ENCODE peak calls at places on chromosomes 12 and 14, in six cellular contexts. One of them, this sample, is unnamed.

GRCh38 chr14:81433378-81433777 is 33.3 kb upstream of the STON2 start:
- DNase-seq in left lung: no peak
- DNase-seq in cardiac muscle cell: no peak
- DNase-seq in AG04450: no peak
- DNase-seq in brain microvascular endothelial cell: no peak
- DNase-seq in tibial nerve: no peak
- DNase-seq in this sample: no peak

GRCh38 chr12:106953352-106954260 is 2.1 kb upstream of the TMEM263 start:
- DNase-seq in AG04450: no peak
- DNase-seq in brain microvascular endothelial cell: peak
- DNase-seq in left lung: no peak
- DNase-seq in tibial nerve: no peak
- DNase-seq in cardiac muscle cell: no peak
- DNase-seq in this sample: no peak

GRCh38 chr12:74794522-74794921 is 256.9 kb downstream of the ATXN7L3B start:
- DNase-seq in left lung: no peak
- DNase-seq in cardiac muscle cell: no peak
- DNase-seq in AG04450: no peak
- DNase-seq in tibial nerve: no peak
- DNase-seq in brain microvascular endothelial cell: peak
- DNase-seq in this sample: no peak

GRCh38 chr12:101850199-101850598 is 19.4 kb upstream of the GNPTAB start:
- DNase-seq in AG04450: no peak
- DNase-seq in left lung: no peak
- DNase-seq in brain microvascular endothelial cell: no peak
- DNase-seq in cardiac muscle cell: no peak
- DNase-seq in tibial nerve: no peak
- DNase-seq in this sample: no peak

GRCh38 chr12:51910168-51910567 is 2.9 kb downstream of the ACVRL1 start:
- DNase-seq in tibial nerve: no peak
- DNase-seq in brain microvascular endothelial cell: no peak
- DNase-seq in cardiac muscle cell: peak
- DNase-seq in left lung: no peak
- DNase-seq in AG04450: no peak
- DNase-seq in this sample: no peak

GRCh38 chr14:28609228-28609828 is 157.3 kb upstream of the FOXG1 start:
- DNase-seq in AG04450: no peak
- DNase-seq in brain microvascular endothelial cell: peak
- DNase-seq in left lung: no peak
- DNase-seq in cardiac muscle cell: peak
- DNase-seq in tibial nerve: peak
- DNase-seq in this sample: peak

GRCh38 chr14:71636820-71637471 is 295.3 kb upstream of the RGS6 start:
- DNase-seq in left lung: no peak
- DNase-seq in cardiac muscle cell: no peak
- DNase-seq in tibial nerve: no peak
- DNase-seq in AG04450: no peak
- DNase-seq in brain microvascular endothelial cell: no peak
- DNase-seq in this sample: no peak

GRCh38 chr14:90539996-90540395 is 143.2 kb downstream of the CALM1 start:
- DNase-seq in tibial nerve: no peak
- DNase-seq in brain microvascular endothelial cell: no peak
- DNase-seq in left lung: no peak
- DNase-seq in cardiac muscle cell: no peak
- DNase-seq in AG04450: no peak
- DNase-seq in this sample: no peak

GRCh38 chr12:9319044-9319841 is 111.0 kb upstream of the PZP start:
- DNase-seq in AG04450: no peak
- DNase-seq in cardiac muscle cell: no peak
- DNase-seq in brain microvascular endothelial cell: no peak
- DNase-seq in tibial nerve: no peak
- DNase-seq in left lung: no peak
- DNase-seq in this sample: peak

GRCh38 chr14:67491741-67492504 is 3.4 kb upstream of the TMEM229B start:
- DNase-seq in tibial nerve: no peak
- DNase-seq in left lung: no peak
- DNase-seq in cardiac muscle cell: no peak
- DNase-seq in brain microvascular endothelial cell: no peak
- DNase-seq in AG04450: no peak
- DNase-seq in this sample: no peak

GRCh38 chr12:64110864-64111263 is 111.2 kb downstream of the KICS2 start:
- DNase-seq in cardiac muscle cell: peak
- DNase-seq in tibial nerve: no peak
- DNase-seq in brain microvascular endothelial cell: no peak
- DNase-seq in AG04450: no peak
- DNase-seq in left lung: no peak
- DNase-seq in this sample: no peak

GRCh38 chr12:29519585-29520182 is 22.2 kb upstream of the OVCH1 start:
- DNase-seq in AG04450: peak
- DNase-seq in cardiac muscle cell: peak
- DNase-seq in left lung: no peak
- DNase-seq in tibial nerve: no peak
- DNase-seq in brain microvascular endothelial cell: peak
- DNase-seq in this sample: peak

GRCh38 chr12:4015225-4016076 is 142.3 kb upstream of the PARP11 start:
- DNase-seq in AG04450: no peak
- DNase-seq in left lung: peak
- DNase-seq in cardiac muscle cell: no peak
- DNase-seq in brain microvascular endothelial cell: no peak
- DNase-seq in tibial nerve: no peak
- DNase-seq in this sample: no peak

DNA sequence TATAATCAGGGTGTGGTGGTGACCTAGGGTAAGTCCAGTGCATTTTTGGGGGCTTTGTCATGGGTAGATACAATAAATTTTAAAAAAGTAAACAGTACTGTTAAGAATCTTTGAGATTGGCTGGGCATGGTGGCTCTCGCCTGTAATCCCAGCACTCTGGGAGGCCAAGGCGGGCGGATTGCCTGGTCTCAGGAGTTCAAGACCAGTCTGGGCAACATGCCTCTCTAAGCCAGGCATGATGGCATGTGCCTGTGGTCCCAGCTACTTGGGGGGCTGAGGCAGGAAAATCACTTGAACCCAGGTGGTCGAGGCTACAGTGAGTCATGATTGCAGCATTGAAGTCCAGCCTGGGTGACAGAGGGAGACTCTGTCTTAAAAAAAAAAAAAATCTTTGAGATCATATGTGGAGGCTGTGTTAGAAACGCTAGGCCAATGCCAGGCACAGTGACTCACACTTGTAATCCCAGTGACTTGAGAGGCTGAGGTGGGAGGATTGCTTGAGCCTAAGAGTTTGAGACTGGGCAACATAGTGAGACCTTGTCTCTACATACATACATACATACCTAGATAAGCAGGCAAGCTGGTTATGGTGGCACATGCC is 67.7 kb downstream of the PRKCH start:
- DNase-seq in AG04450: no peak
- DNase-seq in left lung: no peak
- DNase-seq in cardiac muscle cell: no peak
- DNase-seq in brain microvascular endothelial cell: peak
- DNase-seq in tibial nerve: no peak
- DNase-seq in this sample: peak
- H3K4me3 ChIP-seq in AG04450: no peak
- H3K4me3 ChIP-seq in left lung: no peak
- H3K4me3 ChIP-seq in cardiac muscle cell: no peak
- H3K4me3 ChIP-seq in brain microvascular endothelial cell: no peak
- H3K4me3 ChIP-seq in tibial nerve: no peak
- H3K4me3 ChIP-seq in this sample: no peak

GRCh38 chr12:11959117-11959823 is 111.5 kb upstream of the BCL2L14 start:
- DNase-seq in brain microvascular endothelial cell: peak
- DNase-seq in left lung: no peak
- DNase-seq in cardiac muscle cell: no peak
- DNase-seq in AG04450: no peak
- DNase-seq in tibial nerve: no peak
- DNase-seq in this sample: no peak
- TF ChIP-seq CTCF in brain microvascular endothelial cell: no peak
- TF ChIP-seq CTCF in left lung: no peak
- TF ChIP-seq CTCF in cardiac muscle cell: no peak
- TF ChIP-seq CTCF in AG04450: no peak
- TF ChIP-seq CTCF in tibial nerve: no peak
- TF ChIP-seq CTCF in this sample: no peak

DNA sequence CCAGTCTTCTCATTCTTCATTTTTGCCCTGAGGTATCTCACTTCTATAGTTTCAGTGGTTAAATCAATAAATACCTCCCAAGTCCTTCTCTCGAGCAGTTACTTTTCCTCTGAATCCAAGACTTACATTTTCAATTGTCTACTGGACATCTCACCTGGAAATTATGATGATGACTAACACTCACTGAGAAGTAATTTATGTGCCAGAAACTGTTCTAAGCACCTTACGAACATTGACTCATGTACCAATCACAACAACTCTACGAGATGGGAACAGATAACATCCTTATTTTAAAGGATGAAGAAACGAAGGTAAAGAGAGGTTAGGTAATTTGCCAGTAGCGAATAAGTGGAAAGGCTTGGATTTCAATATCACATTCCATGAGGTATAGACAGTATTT is 94.1 kb downstream of the EML5 start:
- DNase-seq in left lung: no peak
- DNase-seq in AG04450: no peak
- DNase-seq in tibial nerve: no peak
- DNase-seq in cardiac muscle cell: no peak
- DNase-seq in brain microvascular endothelial cell: no peak
- DNase-seq in this sample: no peak
- H3K4me3 ChIP-seq in left lung: no peak
- H3K4me3 ChIP-seq in AG04450: no peak
- H3K4me3 ChIP-seq in tibial nerve: no peak
- H3K4me3 ChIP-seq in cardiac muscle cell: no peak
- H3K4me3 ChIP-seq in brain microvascular endothelial cell: no peak
- H3K4me3 ChIP-seq in this sample: no peak

GRCh38 chr12:49260831-49261363 is 4.0 kb upstream of the TUBA1C start:
- DNase-seq in cardiac muscle cell: peak
- DNase-seq in AG04450: no peak
- DNase-seq in tibial nerve: no peak
- DNase-seq in brain microvascular endothelial cell: no peak
- DNase-seq in left lung: no peak
- DNase-seq in this sample: no peak

GRCh38 chr12:49264466-49264872 is 413 bp upstream of the TUBA1C start:
- DNase-seq in left lung: no peak
- DNase-seq in brain microvascular endothelial cell: no peak
- DNase-seq in tibial nerve: no peak
- DNase-seq in AG04450: no peak
- DNase-seq in cardiac muscle cell: peak
- DNase-seq in this sample: peak

GRCh38 chr12:49261726-49262125 is 3.2 kb upstream of the TUBA1C start:
- DNase-seq in tibial nerve: no peak
- DNase-seq in left lung: no peak
- DNase-seq in AG04450: no peak
- DNase-seq in brain microvascular endothelial cell: no peak
- DNase-seq in cardiac muscle cell: no peak
- DNase-seq in this sample: no peak

GRCh38 chr12:49263400-49263763 is 1.5 kb upstream of the TUBA1C start:
- DNase-seq in AG04450: no peak
- DNase-seq in left lung: no peak
- DNase-seq in tibial nerve: no peak
- DNase-seq in cardiac muscle cell: no peak
- DNase-seq in brain microvascular endothelial cell: no peak
- DNase-seq in this sample: no peak

GRCh38 chr12:49264873-49265792 is at the start of gene TUBA1C:
- DNase-seq in AG04450: peak
- DNase-seq in left lung: peak
- DNase-seq in cardiac muscle cell: peak
- DNase-seq in tibial nerve: peak
- DNase-seq in brain microvascular endothelial cell: peak
- DNase-seq in this sample: peak
- TF ChIP-seq CTCF in AG04450: peak
- TF ChIP-seq CTCF in left lung: no peak
- TF ChIP-seq CTCF in cardiac muscle cell: no peak
- TF ChIP-seq CTCF in tibial nerve: no peak
- TF ChIP-seq CTCF in brain microvascular endothelial cell: no peak
- TF ChIP-seq CTCF in this sample: no peak

GRCh38 chr12:108689314-108690190 is 41.8 kb downstream of the CORO1C start:
- DNase-seq in AG04450: no peak
- DNase-seq in tibial nerve: no peak
- DNase-seq in brain microvascular endothelial cell: no peak
- DNase-seq in left lung: peak
- DNase-seq in cardiac muscle cell: peak
- DNase-seq in this sample: peak
- H3K4me3 ChIP-seq in AG04450: no peak
- H3K4me3 ChIP-seq in tibial nerve: no peak
- H3K4me3 ChIP-seq in brain microvascular endothelial cell: no peak
- H3K4me3 ChIP-seq in left lung: no peak
- H3K4me3 ChIP-seq in cardiac muscle cell: no peak
- H3K4me3 ChIP-seq in this sample: no peak

GRCh38 chr14:97295108-97295710 is 498.0 kb downstream of the VRK1 start:
- DNase-seq in AG04450: no peak
- DNase-seq in left lung: no peak
- DNase-seq in cardiac muscle cell: no peak
- DNase-seq in tibial nerve: no peak
- DNase-seq in brain microvascular endothelial cell: no peak
- DNase-seq in this sample: no peak

GRCh38 chr14:97298775-97299174 is 501.6 kb downstream of the VRK1 start:
- DNase-seq in AG04450: no peak
- DNase-seq in cardiac muscle cell: no peak
- DNase-seq in tibial nerve: no peak
- DNase-seq in brain microvascular endothelial cell: no peak
- DNase-seq in left lung: no peak
- DNase-seq in this sample: no peak

GRCh38 chr14:97299661-97300060 is 502.5 kb downstream of the VRK1 start:
- DNase-seq in brain microvascular endothelial cell: no peak
- DNase-seq in tibial nerve: no peak
- DNase-seq in left lung: no peak
- DNase-seq in AG04450: no peak
- DNase-seq in cardiac muscle cell: no peak
- DNase-seq in this sample: no peak

GRCh38 chr14:97301931-97302559 is 504.9 kb downstream of the VRK1 start:
- DNase-seq in cardiac muscle cell: no peak
- DNase-seq in tibial nerve: no peak
- DNase-seq in left lung: no peak
- DNase-seq in brain microvascular endothelial cell: no peak
- DNase-seq in AG04450: no peak
- DNase-seq in this sample: no peak

DNA sequence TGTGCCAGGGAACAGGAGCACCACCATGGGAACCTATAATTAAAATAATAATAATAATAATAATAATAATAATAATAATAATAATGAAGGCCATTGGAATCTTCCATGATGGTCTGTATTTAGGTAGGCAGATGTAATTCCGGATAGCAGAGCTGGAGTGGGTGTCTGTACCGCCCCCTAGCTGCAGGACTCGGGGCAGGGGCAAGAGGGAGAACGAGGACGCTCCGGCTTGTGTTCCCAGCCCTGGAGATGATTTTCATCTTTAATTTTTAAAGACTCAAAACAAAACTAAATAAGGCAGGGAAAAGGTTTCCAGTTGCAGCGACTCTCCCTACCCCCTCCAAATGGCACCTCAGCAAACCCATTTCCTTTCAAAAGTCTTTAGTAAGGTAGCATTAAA is 501.1 kb downstream of the VRK1 start:
- DNase-seq in left lung: no peak
- DNase-seq in brain microvascular endothelial cell: no peak
- DNase-seq in cardiac muscle cell: no peak
- DNase-seq in tibial nerve: no peak
- DNase-seq in AG04450: no peak
- DNase-seq in this sample: no peak
- TF ChIP-seq CTCF in left lung: no peak
- TF ChIP-seq CTCF in brain microvascular endothelial cell: no peak
- TF ChIP-seq CTCF in cardiac muscle cell: no peak
- TF ChIP-seq CTCF in tibial nerve: no peak
- TF ChIP-seq CTCF in AG04450: no peak
- TF ChIP-seq CTCF in this sample: no peak

GRCh38 chr12:105562727-105563072 is 232.2 kb downstream of the C12orf75 start:
- DNase-seq in AG04450: peak
- DNase-seq in brain microvascular endothelial cell: no peak
- DNase-seq in left lung: no peak
- DNase-seq in tibial nerve: no peak
- DNase-seq in cardiac muscle cell: no peak
- DNase-seq in this sample: no peak
- H3K4me3 ChIP-seq in AG04450: peak
- H3K4me3 ChIP-seq in brain microvascular endothelial cell: no peak
- H3K4me3 ChIP-seq in left lung: no peak
- H3K4me3 ChIP-seq in tibial nerve: no peak
- H3K4me3 ChIP-seq in cardiac muscle cell: no peak
- H3K4me3 ChIP-seq in this sample: peak

This sample was measured in fibroblast of pulmonary artery.